ENCODE peak calls at places on chromosomes 1 and 21, in eight cellular contexts. O is mesothelial cell of epicardium, C is WERI-Rb-1, F is mucosa of descending colon, T is upper lobe of right lung, N is GM06990, A is PC-3, H is suprapubic skin. K is an unnamed sample.

GRCh38 chr1:8584316-8584715 is 233.1 kb downstream of the RERE start:
- DNase-seq in T (no peak), O (no peak), A (no peak), F (no peak), C (no peak), H (no peak), N (no peak), K (no peak)

GRCh38 chr1:84693009-84693408 is 2.7 kb upstream of the SSX2IP start:
- DNase-seq in N (no peak), O (no peak), F (no peak), H (no peak), A (no peak), T (no peak), C (no peak), K (no peak)

GRCh38 chr1:58823481-58824010 is 39.7 kb upstream of the JUN start:
- DNase-seq in A (peak), C (no peak), T (no peak), H (no peak), O (no peak), F (no peak), N (no peak), K (no peak)

GRCh38 chr1:227546055-227546454 is 17.3 kb upstream of the ZNF678 start:
- DNase-seq in O (no peak), H (no peak), C (no peak), F (peak), A (no peak), T (no peak), N (no peak), K (peak)

GRCh38 chr1:169491845-169492281 is 6.1 kb upstream of the SLC19A2 start:
- DNase-seq in T (no peak), F (no peak), C (no peak), A (no peak), N (peak), O (no peak), H (no peak), K (no peak)

GRCh38 chr1:5803851-5804250 is 188.4 kb downstream of the NPHP4 start:
- DNase-seq in F (no peak), T (no peak), N (no peak), A (no peak), C (no peak), H (no peak), O (no peak), K (no peak)

GRCh38 chr1:243575070-243575469 is 275.0 kb downstream of the AKT3 start:
- DNase-seq in T (no peak), H (no peak), O (no peak), C (no peak), N (no peak), A (no peak), F (no peak), K (no peak)

GRCh38 chr1:60762176-60762575 is 320.2 kb upstream of the NFIA start:
- DNase-seq in T (no peak), O (no peak), A (no peak), N (no peak), H (no peak), F (no peak), C (no peak), K (no peak)

GRCh38 chr1:28582248-28582615 is 9.8 kb upstream of the RAB42 start:
- DNase-seq in C (no peak), H (no peak), T (no peak), A (no peak), N (no peak), O (no peak), F (no peak), K (no peak)

GRCh38 chr21:17051054-17051453 is 461.8 kb upstream of the CXADR start:
- DNase-seq in T (no peak), N (no peak), O (no peak), C (no peak), H (no peak), A (no peak), F (no peak), K (no peak)

GRCh38 chr1:172394167-172394751 is 26.2 kb upstream of the C1orf105 start:
- DNase-seq in N (peak), H (no peak), C (no peak), O (no peak), F (peak), T (no peak), A (peak), K (no peak)

GRCh38 chr1:45205000-45205909 is 1.1 kb downstream of the ZSWIM5 start:
- DNase-seq in T (peak), C (peak), F (peak), O (peak), H (no peak), A (peak), N (peak), K (no peak)

GRCh38 chr1:226401407-226402303 is 6.2 kb downstream of the PARP1 start:
- DNase-seq in C (no peak), N (no peak), F (no peak), T (no peak), H (no peak), A (no peak), O (no peak), K (no peak)

GRCh38 chr1:5896706-5897105 is 95.5 kb downstream of the NPHP4 start:
- DNase-seq in F (no peak), C (no peak), T (no peak), H (no peak), N (no peak), O (no peak), A (no peak), K (no peak)

DNA sequence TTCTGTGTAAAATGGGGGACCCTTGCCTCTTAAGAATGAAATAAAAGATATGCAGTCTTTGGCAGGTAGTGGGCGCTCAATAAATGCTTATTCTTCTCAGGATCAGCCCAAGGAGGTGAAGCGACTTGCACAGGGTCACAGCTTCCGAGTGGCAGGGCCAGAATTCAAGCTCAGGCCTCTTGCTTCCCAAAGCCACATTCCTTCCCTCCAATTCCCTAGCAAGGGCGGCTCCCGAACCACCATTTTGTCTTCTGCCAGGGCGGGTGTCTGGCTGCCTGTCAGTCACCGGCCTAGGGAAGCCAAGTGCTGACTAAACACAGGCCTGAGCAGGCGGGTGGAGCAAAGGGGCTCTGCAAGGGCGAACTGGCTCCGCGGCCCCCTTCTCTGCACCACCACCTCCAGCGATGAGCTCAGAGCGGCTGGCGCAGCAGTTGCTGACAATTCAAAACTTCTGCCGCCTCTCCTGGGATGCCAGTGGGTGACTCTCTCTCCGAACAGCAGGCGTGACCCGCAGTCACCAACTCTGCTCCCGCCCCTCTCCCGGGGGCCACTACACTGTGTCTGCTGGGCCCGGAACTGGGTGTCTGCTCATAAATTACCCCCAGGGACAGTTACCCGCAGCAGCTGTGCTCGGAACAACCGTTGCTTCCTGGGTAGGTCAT is 10.8 kb downstream of the GPR3 start:
- DNase-seq in F (peak), T (peak), H (peak), N (peak), O (no peak), C (no peak), A (peak), K (no peak)
- TF ChIP-seq CTCF in F (no peak), T (no peak), H (no peak), N (peak), O (no peak), C (no peak), A (peak), K (peak)

GRCh38 chr1:12424793-12425192 is 193.2 kb downstream of the DHRS3 start:
- DNase-seq in C (no peak), F (no peak), N (no peak), T (no peak), A (no peak), O (no peak), H (no peak), K (no peak)

GRCh38 chr1:12426030-12426429 is 192.0 kb downstream of the DHRS3 start:
- DNase-seq in N (no peak), F (no peak), A (no peak), O (no peak), C (no peak), T (no peak), H (no peak), K (no peak)

GRCh38 chr1:12417389-12417788 is 187.6 kb downstream of the VPS13D start:
- DNase-seq in F (no peak), T (no peak), A (no peak), H (no peak), N (no peak), O (no peak), C (no peak), K (no peak)

GRCh38 chr1:12424150-12424549 is 193.9 kb downstream of the DHRS3 start:
- DNase-seq in F (no peak), O (no peak), A (peak), N (no peak), C (no peak), H (no peak), T (no peak), K (no peak)

GRCh38 chr1:12422488-12422887 is 192.7 kb downstream of the VPS13D start:
- DNase-seq in T (no peak), O (no peak), C (no peak), A (no peak), N (no peak), H (no peak), F (no peak), K (no peak)
- TF ChIP-seq CTCF in T (no peak), O (no peak), C (no peak), A (peak), N (peak), H (no peak), F (no peak), K (peak)

DNA sequence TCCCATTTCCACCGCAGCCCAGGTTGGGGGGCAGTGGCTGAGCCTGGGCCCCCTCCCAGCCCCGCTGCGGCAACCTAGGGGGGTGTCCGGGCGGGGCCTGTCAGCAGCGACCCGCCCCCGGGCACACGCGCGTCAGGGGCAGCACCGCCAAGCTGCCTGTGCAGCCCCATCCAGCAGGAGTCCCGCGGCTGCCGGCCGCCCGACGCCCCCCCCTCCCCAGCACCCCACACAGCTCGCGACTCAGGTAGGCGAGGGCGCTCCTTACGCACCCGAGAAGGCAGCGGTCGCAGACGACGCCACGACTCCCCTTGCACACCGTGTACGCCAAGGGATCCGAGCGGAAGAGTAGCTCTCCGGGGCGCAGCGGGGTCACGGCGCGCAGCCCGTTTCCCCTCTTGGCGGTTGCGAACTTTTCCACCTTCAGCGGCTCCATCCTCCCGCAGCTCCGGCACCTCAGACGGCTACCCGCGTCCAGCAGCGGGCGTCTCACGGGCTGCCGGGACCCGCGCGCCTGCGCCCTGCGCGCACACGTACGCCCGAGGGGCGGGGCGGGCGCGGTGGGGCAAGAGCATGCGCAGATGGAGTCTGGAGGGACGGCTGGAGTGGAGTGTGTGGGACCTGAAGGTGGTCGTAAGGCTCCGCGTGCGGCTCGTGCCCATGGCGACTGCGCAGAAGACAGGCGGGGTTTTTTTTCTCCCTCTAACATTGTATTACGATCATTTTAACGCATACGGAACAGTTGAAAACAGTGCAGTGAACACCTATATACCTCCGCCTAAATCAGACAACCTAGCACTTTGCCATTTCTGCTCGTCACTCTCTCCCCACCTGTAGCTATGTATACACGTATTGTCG is at the start of gene SMYD3:
- DNase-seq in O (peak), F (peak), N (peak), A (peak), C (peak), H (peak), T (peak), K (no peak)
- TF ChIP-seq CTCF in O (no peak), F (no peak), N (peak), A (peak), C (peak), H (no peak), T (peak), K (peak)

GRCh38 chr1:25695991-25696330 is 79.4 kb downstream of the MAN1C1 start:
- DNase-seq in F (no peak), O (no peak), A (peak), T (no peak), C (no peak), N (no peak), H (no peak), K (no peak)

GRCh38 chr1:25695066-25695990 is 78.7 kb downstream of the MAN1C1 start:
- DNase-seq in A (no peak), O (no peak), N (no peak), H (peak), T (peak), F (peak), C (peak), K (peak)

GRCh38 chr1:25694167-25694566 is 77.6 kb downstream of the MAN1C1 start:
- DNase-seq in T (no peak), N (no peak), C (no peak), O (no peak), F (no peak), H (no peak), A (no peak), K (no peak)

GRCh38 chr1:25692560-25692959 is 76.0 kb downstream of the MAN1C1 start:
- DNase-seq in F (no peak), O (no peak), T (no peak), A (no peak), N (no peak), C (peak), H (no peak), K (no peak)

DNA sequence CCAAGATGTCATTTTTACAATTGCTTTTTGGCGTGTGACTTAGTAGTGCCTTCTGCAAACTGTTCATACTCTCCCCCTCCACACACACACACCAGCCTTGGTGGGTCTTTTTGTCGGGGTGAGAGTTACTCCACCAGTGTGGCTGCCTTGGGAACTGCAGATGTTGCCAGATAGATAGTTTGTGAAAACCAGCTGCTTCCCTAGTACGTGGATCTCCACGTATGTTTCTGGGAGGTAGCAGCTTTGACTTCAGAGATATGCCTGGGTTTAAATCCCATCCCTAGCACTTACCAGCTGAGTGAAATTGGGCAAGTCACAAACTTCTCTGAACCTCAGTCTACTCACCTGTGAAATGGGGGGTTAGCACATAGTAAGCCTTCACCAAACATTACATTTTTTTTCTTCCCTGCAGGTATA is 78.0 kb downstream of the MAN1C1 start:
- DNase-seq in C (no peak), T (no peak), A (no peak), O (no peak), N (no peak), H (no peak), F (no peak), K (no peak)
- TF ChIP-seq CTCF in C (no peak), T (peak), A (no peak), O (no peak), N (no peak), H (no peak), F (no peak), K (no peak)

GRCh38 chr1:41650176-41650519 is 165.7 kb upstream of the EDN2 start:
- DNase-seq in A (no peak), N (no peak), H (peak), T (peak), F (no peak), C (no peak), O (no peak), K (no peak)
- TF ChIP-seq CTCF in A (no peak), N (no peak), H (no peak), T (no peak), F (no peak), C (no peak), O (no peak), K (no peak)

GRCh38 chr1:86504130-86504479 is 35.4 kb downstream of the CLCA1 start:
- DNase-seq in C (no peak), H (no peak), O (no peak), F (no peak), T (peak), N (no peak), A (no peak), K (no peak)

GRCh38 chr1:86503477-86504129 is 34.9 kb downstream of the CLCA1 start:
- DNase-seq in F (peak), H (no peak), C (peak), A (no peak), T (peak), N (no peak), O (peak), K (no peak)

GRCh38 chr1:86500731-86501130 is 32.0 kb downstream of the CLCA1 start:
- DNase-seq in N (no peak), C (no peak), H (no peak), O (no peak), F (no peak), T (no peak), A (no peak), K (no peak)

GRCh38 chr1:86504895-86505625 is 36.3 kb downstream of the CLCA1 start:
- DNase-seq in T (no peak), H (no peak), O (no peak), N (no peak), C (no peak), A (peak), F (no peak), K (no peak)

DNA sequence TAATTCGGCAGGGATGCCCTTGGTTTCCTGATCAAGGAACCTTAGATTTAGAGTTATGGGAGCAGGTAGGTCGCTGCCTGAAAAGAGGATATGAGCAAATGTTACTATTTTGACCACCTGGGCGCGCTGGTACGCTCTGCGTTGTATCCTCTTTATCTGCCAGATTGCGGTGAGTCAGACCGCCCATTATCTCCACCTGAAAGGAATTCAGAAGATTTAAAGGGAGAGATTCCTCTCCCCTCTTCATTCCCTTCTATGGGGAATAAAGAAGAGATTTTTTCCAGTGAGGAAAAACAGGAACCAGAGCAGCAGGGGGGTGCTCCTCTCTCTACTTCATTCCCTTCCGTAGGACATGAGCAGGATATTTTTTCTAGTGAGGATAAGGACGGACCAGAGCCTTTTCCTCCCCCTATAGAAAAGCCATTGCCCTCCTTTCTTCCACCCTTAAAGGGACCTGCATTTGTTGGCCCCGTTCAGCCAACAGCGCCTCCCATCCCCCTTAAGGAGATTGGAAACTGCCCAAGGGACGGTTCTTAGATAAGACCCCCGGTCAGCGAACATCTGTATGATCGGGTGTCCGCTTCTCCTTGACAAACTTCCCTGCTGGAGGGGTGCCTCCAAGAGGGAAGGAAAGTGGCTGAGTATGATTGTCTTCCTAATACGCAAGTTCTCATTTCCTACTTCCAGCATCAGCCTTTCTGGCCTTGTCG is 34.1 kb downstream of the CLCA1 start:
- DNase-seq in F (peak), T (no peak), H (no peak), A (peak), N (no peak), O (peak), C (peak), K (no peak)
- TF ChIP-seq CTCF in F (no peak), T (no peak), H (no peak), A (peak), N (no peak), O (no peak), C (no peak), K (no peak)

GRCh38 chr1:195939844-195940243 is 668.4 kb downstream of the KCNT2 start:
- DNase-seq in F (no peak), N (no peak), A (peak), O (no peak), C (no peak), T (no peak), H (no peak), K (no peak)
- TF ChIP-seq CTCF in F (no peak), N (peak), A (peak), O (no peak), C (peak), T (no peak), H (no peak), K (peak)

DNA sequence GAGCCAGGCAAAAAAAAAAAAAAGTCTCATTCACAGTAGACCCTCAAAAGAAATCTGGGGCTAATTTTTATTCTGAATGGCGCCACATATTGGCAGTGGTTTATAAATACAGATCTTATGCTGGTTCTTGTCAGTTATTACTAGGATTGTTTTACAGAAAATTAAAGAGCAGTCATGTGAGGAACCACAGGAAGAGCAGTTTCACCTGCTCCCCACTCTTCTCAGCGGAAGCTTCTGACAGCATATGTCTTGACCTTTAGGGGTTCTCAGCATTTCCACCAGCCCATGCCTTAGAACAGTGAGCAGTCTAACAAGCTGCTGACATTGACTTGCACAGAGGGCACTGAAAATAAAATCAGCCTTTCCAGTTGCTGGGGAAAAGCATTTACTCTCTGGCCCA is 144.4 kb downstream of the SYT2 start:
- DNase-seq in F (no peak), H (no peak), C (no peak), N (peak), A (no peak), T (no peak), O (no peak), K (no peak)
- TF ChIP-seq CTCF in F (no peak), H (no peak), C (no peak), N (peak), A (no peak), T (no peak), O (no peak), K (no peak)

DNA sequence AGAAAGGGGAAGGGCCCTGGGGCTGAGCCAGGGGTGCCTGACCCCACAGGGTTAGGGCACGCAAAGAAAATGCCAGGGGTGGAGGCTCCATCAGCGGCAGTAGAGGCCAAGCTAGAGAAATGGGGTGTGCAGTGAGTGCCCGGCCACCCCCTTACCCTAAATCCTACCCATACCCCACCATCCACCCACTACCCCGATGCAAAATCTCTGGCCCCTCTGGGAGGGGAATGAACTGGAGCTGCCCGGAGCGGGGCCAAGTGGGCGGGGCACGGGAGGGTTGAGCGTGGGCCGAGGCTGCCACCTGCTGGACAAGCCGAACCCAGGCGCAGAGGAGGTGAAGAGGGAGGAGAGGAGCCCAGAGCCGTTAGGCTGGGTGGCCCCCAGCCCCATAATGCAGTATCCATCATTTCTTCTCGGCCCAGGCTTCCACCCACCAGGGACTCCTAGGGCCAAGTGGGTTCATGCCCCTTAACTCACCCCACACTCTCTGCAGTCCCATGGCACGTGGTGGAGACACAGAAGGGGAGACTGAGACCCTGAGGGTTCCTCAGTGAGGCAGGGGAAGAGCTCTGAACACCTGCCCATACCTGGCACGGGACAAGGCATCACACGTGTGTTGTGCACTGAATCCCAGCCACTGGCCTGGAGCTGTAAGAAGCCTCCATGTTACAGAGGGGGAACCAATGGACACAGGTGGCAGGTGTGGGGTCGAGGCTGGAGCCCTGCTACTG is 1.4 kb upstream of the C1QC start:
- DNase-seq in C (peak), H (peak), T (peak), O (peak), N (peak), F (peak), A (peak), K (no peak)
- TF ChIP-seq CTCF in C (peak), H (peak), T (peak), O (peak), N (peak), F (peak), A (peak), K (peak)